ENCODE peak calls at places on chromosomes 12 and 14, in four cellular contexts. N is PC-9, H is IMR-90, T is PC-3. O is an unnamed sample.

GRCh38 chr14:51294951-51295350 is 54.9 kb downstream of the TMX1 start:
- DNase-seq in N (no peak), H (no peak), T (no peak), O (no peak)

GRCh38 chr14:101561145-101561896 is at the start of gene DIO3:
- DNase-seq in N (no peak), H (no peak), T (peak; percentile 79), O (no peak)

GRCh38 chr14:77593501-77593911 is 22.9 kb downstream of the SPTLC2 start:
- DNase-seq in N (peak; percentile 99), H (peak; percentile 60), T (peak; percentile 82), O (no peak)

GRCh38 chr14:68365228-68365627 is 427.6 kb downstream of the ZFP36L1 start:
- DNase-seq in N (peak; percentile 46), H (peak; percentile 82), T (peak; percentile 84), O (peak; percentile 7)

GRCh38 chr12:14691560-14691959 is 4.8 kb downstream of the GUCY2C start:
- DNase-seq in N (no peak), H (no peak), T (no peak), O (no peak)

GRCh38 chr12:56007892-56008471 is 10.9 kb downstream of the SUOX start:
- DNase-seq in N (no peak), H (no peak), T (peak; percentile 10), O (no peak)

GRCh38 chr14:88545256-88545655 is 9.6 kb downstream of the PTPN21 start:
- DNase-seq in N (no peak), H (no peak), T (no peak), O (no peak)

GRCh38 chr12:22802883-22803640 is 178.1 kb downstream of the ETNK1 start:
- DNase-seq in N (no peak), H (no peak), T (no peak), O (no peak)

GRCh38 chr12:19387182-19387581 is 52.1 kb upstream of the AEBP2 start:
- DNase-seq in N (no peak), H (peak; percentile 67), T (no peak), O (no peak)

GRCh38 chr12:122356192-122356635 is 66.3 kb downstream of the CLIP1 start:
- DNase-seq in N (peak; percentile 38), H (peak; percentile 78), T (peak; percentile 79), O (peak; percentile 13)

GRCh38 chr12:42790761-42791151 is 201.2 kb upstream of the PRICKLE1 start:
- DNase-seq in N (peak; percentile 76), H (peak; percentile 83), T (peak; percentile 74), O (no peak)

GRCh38 chr14:85112762-85113161 is 417.2 kb upstream of the FLRT2 start:
- DNase-seq in N (no peak), H (no peak), T (no peak), O (no peak)

GRCh38 chr12:65492997-65493892 is 214.8 kb downstream of the MSRB3 start:
- DNase-seq in N (no peak), H (no peak), T (no peak), O (no peak)

GRCh38 chr12:14768823-14769405 is 34.4 kb downstream of the WBP11 start:
- DNase-seq in N (no peak), H (peak; percentile 44), T (peak; percentile 10), O (no peak)

GRCh38 chr12:53286448-53286847 is 8.9 kb upstream of the PFDN5 start:
- DNase-seq in N (no peak), H (no peak), T (no peak), O (no peak)

GRCh38 chr12:15546102-15546701 is 223.9 kb downstream of the PTPRO start:
- DNase-seq in N (no peak), H (no peak), T (no peak), O (no peak)

GRCh38 chr14:104975481-104976197 is 2.5 kb downstream of the AHNAK2 start:
- DNase-seq in N (no peak), H (no peak), T (no peak), O (no peak)

GRCh38 chr12:27504506-27504905 is 19.5 kb upstream of the PPFIBP1 start:
- DNase-seq in N (no peak), H (peak; percentile 19), T (no peak), O (no peak)

GRCh38 chr12:67698711-67699603 is 50.4 kb downstream of the DYRK2 start:
- DNase-seq in N (no peak), H (peak; percentile 52), T (peak; percentile 53), O (peak; percentile 76)

GRCh38 chr12:113395119-113395518 is 8.6 kb downstream of the SDS start:
- DNase-seq in N (no peak), H (no peak), T (no peak), O (no peak)

GRCh38 chr12:24045816-24046257 is 96.4 kb upstream of the SOX5 start:
- DNase-seq in N (no peak), H (peak; percentile 47), T (no peak), O (no peak)

GRCh38 chr12:65818454-65819382 is 5.6 kb upstream of the HMGA2 start:
- DNase-seq in N (peak; percentile 83), H (peak; percentile 65), T (peak; percentile 90), O (no peak)

GRCh38 chr14:85010186-85010585 is 519.8 kb upstream of the FLRT2 start:
- DNase-seq in N (no peak), H (no peak), T (no peak), O (no peak)

GRCh38 chr12:119169150-119169549 is 9.6 kb upstream of the HSPB8 start:
- DNase-seq in N (peak; percentile 50), H (no peak), T (peak; percentile 27), O (no peak)

GRCh38 chr14:96502621-96503251 is 554 bp downstream of the PAPOLA start:
- DNase-seq in N (no peak), H (peak; percentile 13), T (peak; percentile 23), O (no peak)

GRCh38 chr14:26867171-26867757 is 269.4 kb upstream of the NOVA1 start:
- DNase-seq in N (no peak), H (no peak), T (peak; percentile 72), O (no peak)

GRCh38 chr12:52285851-52286530 is 5.3 kb downstream of the KRT81 start:
- DNase-seq in N (no peak), H (no peak), T (peak; percentile 22), O (no peak)

GRCh38 chr12:43937947-43938346 is 102.1 kb downstream of the TMEM117 start:
- DNase-seq in N (no peak), H (peak; percentile 25), T (peak; percentile 35), O (no peak)

GRCh38 chr12:57755454-57756372 is 810 bp downstream of the MARCHF9 start:
- DNase-seq in N (no peak), H (no peak), T (peak; percentile 22), O (no peak)

GRCh38 chr12:6951551-6952120 is 480 bp downstream of the PTPN6 start:
- DNase-seq in N (no peak), H (no peak), T (no peak), O (no peak)

GRCh38 chr12:52380271-52380694 is 5.2 kb downstream of the KRT84 start:
- DNase-seq in N (no peak), H (no peak), T (peak; percentile 54), O (no peak)

GRCh38 chr12:9083793-9084192 is 31.9 kb downstream of the A2M start:
- DNase-seq in N (no peak), H (no peak), T (no peak), O (no peak)

GRCh38 chr12:111010061-111010460 is 89.7 kb upstream of the MYL2 start:
- DNase-seq in N (no peak), H (no peak), T (no peak), O (no peak)

GRCh38 chr14:105414456-105415371 is 4.9 kb upstream of the MTA1 start:
- DNase-seq in N (no peak), H (peak; percentile 52), T (peak; percentile 31), O (no peak)

GRCh38 chr14:65356327-65356836 is 56.1 kb upstream of the FUT8 start:
- DNase-seq in N (peak; percentile 100), H (peak; percentile 92), T (peak; percentile 100), O (peak; percentile 99)

GRCh38 chr14:65354715-65355114 is 57.8 kb upstream of the FUT8 start:
- DNase-seq in N (no peak), H (no peak), T (peak; percentile 29), O (peak; percentile 25)

GRCh38 chr14:65351493-65352224 is 60.9 kb upstream of the FUT8 start:
- DNase-seq in N (no peak), H (no peak), T (no peak), O (no peak)

GRCh38 chr14:65352964-65353530 is 59.5 kb upstream of the FUT8 start:
- DNase-seq in N (peak; percentile 89), H (no peak), T (peak; percentile 88), O (peak; percentile 38)

DNA sequence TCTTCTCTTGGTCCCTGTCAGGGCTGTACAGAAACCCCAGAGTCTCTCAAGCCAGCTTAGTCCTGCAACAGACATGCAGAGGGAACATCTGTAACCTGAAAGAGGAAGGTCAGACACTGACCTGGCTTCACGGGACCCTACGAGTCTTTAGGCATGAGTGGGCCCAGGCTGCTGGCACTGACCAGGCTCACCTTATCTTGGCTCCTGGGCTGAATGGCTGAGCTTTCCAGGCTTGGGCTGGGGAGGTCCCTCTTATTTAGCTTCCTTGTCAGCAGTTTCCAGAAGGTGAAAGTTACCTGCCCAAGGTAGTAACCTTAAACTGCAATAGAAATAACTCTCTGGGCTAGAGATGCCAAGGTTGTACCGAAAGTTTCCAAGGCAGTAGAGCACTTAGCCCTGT is 58.4 kb upstream of the FUT8 start:
- DNase-seq in N (no peak), H (no peak), T (no peak), O (no peak)
- H3K4me1 ChIP-seq in N (peaks cover 63% of the 10 kb centered on the region), H (peaks cover 6% of the 10 kb centered on the region), T (peaks cover 54% of the 10 kb centered on the region), O (peaks cover 49% of the 10 kb centered on the region)

DNA sequence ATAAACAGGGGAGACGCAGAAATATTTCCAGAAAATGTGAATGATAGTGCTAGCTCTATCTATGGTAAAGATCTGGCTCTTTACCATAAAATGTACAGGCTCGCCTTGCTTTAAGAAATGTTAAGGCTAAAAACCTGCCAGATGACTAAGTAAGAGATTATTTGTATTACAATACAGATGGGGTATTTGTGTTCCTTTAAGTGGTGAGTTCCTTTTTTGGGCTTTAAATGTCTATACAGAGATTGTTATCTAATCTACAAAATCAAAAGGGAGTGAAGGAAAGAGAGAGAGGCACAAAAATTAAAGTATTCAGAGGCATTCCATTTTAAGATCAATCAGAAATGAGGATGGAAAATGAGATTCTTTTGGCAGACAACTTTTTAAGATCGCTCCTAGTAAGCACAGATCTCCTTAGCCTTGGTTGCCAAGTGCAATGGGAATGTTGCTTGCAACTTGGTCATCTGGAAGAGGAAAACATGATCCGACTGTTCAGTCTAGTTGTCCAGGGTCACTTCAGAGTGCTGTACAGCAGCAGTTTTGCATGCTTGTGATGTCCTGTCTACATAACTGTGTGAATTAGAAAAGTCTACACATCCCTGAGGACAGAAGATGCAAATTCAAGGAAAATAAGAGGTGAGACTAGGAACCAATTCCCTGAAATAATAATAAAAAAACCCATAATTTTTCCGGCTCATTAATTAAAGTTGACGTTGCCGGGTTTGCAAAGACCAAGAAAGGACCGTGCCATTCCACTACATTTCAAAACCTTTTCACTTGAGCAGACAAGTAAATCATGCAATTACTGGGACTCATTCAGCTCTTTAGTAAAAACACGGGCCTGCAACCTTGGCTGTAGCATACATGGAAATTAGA is 380.8 kb downstream of the EGLN3 start:
- DNase-seq in N (no peak), H (no peak), T (peak; percentile 73), O (no peak)
- H2AFZ ChIP-seq in N (no peak overlapping the region), H (no peak overlapping the region), T (no peak overlapping the region), O (peak overlapping the region; percentile 42)

GRCh38 chr12:47801170-47801903 is 18.4 kb downstream of the HDAC7 start:
- DNase-seq in N (no peak), H (no peak), T (no peak), O (no peak)
- H3K4me1 ChIP-seq in N (no peaks in the 10 kb centered on the region), H (peaks cover 37% of the 10 kb centered on the region), T (no peaks in the 10 kb centered on the region), O (no peaks in the 10 kb centered on the region)

DNA sequence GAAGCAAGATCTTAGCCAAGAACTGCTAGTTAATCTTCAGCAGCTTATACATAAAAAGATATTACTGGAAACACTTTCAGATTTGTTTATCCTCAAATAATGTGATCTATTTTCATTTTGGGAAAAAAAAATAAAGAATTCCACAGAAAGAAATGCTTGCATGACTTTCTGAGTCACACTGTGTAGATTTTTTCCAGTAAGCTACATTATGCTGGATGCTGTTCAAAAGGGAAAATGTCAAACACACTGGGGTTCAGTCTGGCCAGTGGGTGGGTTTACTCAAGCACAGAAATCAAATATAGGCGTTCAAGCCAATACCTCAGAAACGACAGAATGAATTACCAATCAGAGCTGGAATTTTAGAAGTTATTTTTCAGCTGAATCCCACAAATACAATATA is 239.5 kb upstream of the KRR1 start:
- DNase-seq in N (no peak), H (peak; percentile 89), T (no peak), O (no peak)
- H2AFZ ChIP-seq in N (no peak overlapping the region), H (no peak overlapping the region), T (no peak overlapping the region), O (no peak overlapping the region)

O was measured in keratinocyte.